ENCODE peak calls at places on chromosomes 12 and 14, in five cellular contexts. One of them, this sample, is unnamed.
A peak's percentile ranks its signal among the peaks of the same experiment; 100 is the strongest.

GRCh38 chr12:7934560-7935463 is 1.2 kb downstream of the SLC2A3 start:
- DNase-seq in astrocyte of the cerebellum: no peak
- DNase-seq in ovary: no peak
- DNase-seq in choroid plexus epithelial cell: peak; percentile 26
- DNase-seq in progenitor cell of endocrine pancreas: no peak
- DNase-seq in this sample: peak; percentile 27

GRCh38 chr14:93110856-93111419 is 4.8 kb downstream of the ITPK1 start:
- DNase-seq in astrocyte of the cerebellum: no peak
- DNase-seq in ovary: no peak
- DNase-seq in choroid plexus epithelial cell: no peak
- DNase-seq in progenitor cell of endocrine pancreas: no peak
- DNase-seq in this sample: no peak

GRCh38 chr12:75642226-75642625 is 130.8 kb upstream of the KRR1 start:
- DNase-seq in astrocyte of the cerebellum: no peak
- DNase-seq in ovary: no peak
- DNase-seq in choroid plexus epithelial cell: no peak
- DNase-seq in progenitor cell of endocrine pancreas: no peak
- DNase-seq in this sample: no peak

GRCh38 chr12:101666017-101666728 is 31.3 kb upstream of the CHPT1 start:
- DNase-seq in astrocyte of the cerebellum: no peak
- DNase-seq in ovary: no peak
- DNase-seq in choroid plexus epithelial cell: no peak
- DNase-seq in progenitor cell of endocrine pancreas: no peak
- DNase-seq in this sample: no peak

GRCh38 chr12:46661161-46661845 is 164.5 kb downstream of the SLC38A4 start:
- DNase-seq in astrocyte of the cerebellum: peak; percentile 83
- DNase-seq in ovary: no peak
- DNase-seq in choroid plexus epithelial cell: peak; percentile 97
- DNase-seq in progenitor cell of endocrine pancreas: no peak
- DNase-seq in this sample: no peak

GRCh38 chr12:69633061-69633460 is 22.4 kb upstream of the LRRC10 start:
- DNase-seq in astrocyte of the cerebellum: no peak
- DNase-seq in ovary: no peak
- DNase-seq in choroid plexus epithelial cell: no peak
- DNase-seq in progenitor cell of endocrine pancreas: no peak
- DNase-seq in this sample: no peak

GRCh38 chr12:69898236-69898635 is 73.2 kb downstream of the MYRFL start:
- DNase-seq in astrocyte of the cerebellum: peak; percentile 53
- DNase-seq in ovary: no peak
- DNase-seq in choroid plexus epithelial cell: peak; percentile 84
- DNase-seq in progenitor cell of endocrine pancreas: no peak
- DNase-seq in this sample: no peak

GRCh38 chr12:42498549-42499247 is 90.8 kb downstream of the PRICKLE1 start:
- DNase-seq in astrocyte of the cerebellum: no peak
- DNase-seq in ovary: no peak
- DNase-seq in choroid plexus epithelial cell: peak; percentile 13
- DNase-seq in progenitor cell of endocrine pancreas: no peak
- DNase-seq in this sample: no peak

GRCh38 chr14:50859296-50859624 is 12.6 kb upstream of the ABHD12B start:
- DNase-seq in astrocyte of the cerebellum: no peak
- DNase-seq in ovary: no peak
- DNase-seq in choroid plexus epithelial cell: no peak
- DNase-seq in progenitor cell of endocrine pancreas: no peak
- DNase-seq in this sample: no peak

GRCh38 chr14:68762944-68763831 is 29.7 kb downstream of the ZFP36L1 start:
- DNase-seq in astrocyte of the cerebellum: no peak
- DNase-seq in ovary: peak; percentile 95
- DNase-seq in choroid plexus epithelial cell: peak; percentile 35
- DNase-seq in progenitor cell of endocrine pancreas: peak; percentile 30
- DNase-seq in this sample: peak; percentile 60

GRCh38 chr12:125015680-125016310 is 22.4 kb downstream of the BRI3BP start:
- DNase-seq in astrocyte of the cerebellum: no peak
- DNase-seq in ovary: no peak
- DNase-seq in choroid plexus epithelial cell: no peak
- DNase-seq in progenitor cell of endocrine pancreas: no peak
- DNase-seq in this sample: no peak

GRCh38 chr14:52844262-52845060 is 53.1 kb upstream of the GNPNAT1 start:
- DNase-seq in astrocyte of the cerebellum: no peak
- DNase-seq in ovary: peak; percentile 45
- DNase-seq in choroid plexus epithelial cell: peak; percentile 40
- DNase-seq in progenitor cell of endocrine pancreas: no peak
- DNase-seq in this sample: no peak

GRCh38 chr12:59486827-59487226 is 109.0 kb upstream of the SLC16A7 start:
- DNase-seq in astrocyte of the cerebellum: no peak
- DNase-seq in ovary: no peak
- DNase-seq in choroid plexus epithelial cell: no peak
- DNase-seq in progenitor cell of endocrine pancreas: no peak
- DNase-seq in this sample: no peak

GRCh38 chr14:86311151-86311550 is 781.2 kb downstream of the FLRT2 start:
- DNase-seq in astrocyte of the cerebellum: no peak
- DNase-seq in ovary: no peak
- DNase-seq in choroid plexus epithelial cell: no peak
- DNase-seq in progenitor cell of endocrine pancreas: no peak
- DNase-seq in this sample: no peak

GRCh38 chr12:3085341-3086125 is 8.4 kb downstream of the TSPAN9 start:
- DNase-seq in astrocyte of the cerebellum: no peak
- DNase-seq in ovary: no peak
- DNase-seq in choroid plexus epithelial cell: no peak
- DNase-seq in progenitor cell of endocrine pancreas: no peak
- DNase-seq in this sample: no peak

GRCh38 chr12:88805286-88805685 is 225.0 kb upstream of the KITLG start:
- DNase-seq in astrocyte of the cerebellum: no peak
- DNase-seq in ovary: no peak
- DNase-seq in choroid plexus epithelial cell: no peak
- DNase-seq in progenitor cell of endocrine pancreas: no peak
- DNase-seq in this sample: no peak

GRCh38 chr14:43503508-43503907 is 1003.6 kb downstream of the FSCB start:
- DNase-seq in astrocyte of the cerebellum: no peak
- DNase-seq in ovary: no peak
- DNase-seq in choroid plexus epithelial cell: no peak
- DNase-seq in progenitor cell of endocrine pancreas: no peak
- DNase-seq in this sample: no peak

GRCh38 chr14:38042356-38042755 is 165.3 kb upstream of the SSTR1 start:
- DNase-seq in astrocyte of the cerebellum: peak; percentile 51
- DNase-seq in ovary: no peak
- DNase-seq in choroid plexus epithelial cell: peak; percentile 57
- DNase-seq in progenitor cell of endocrine pancreas: no peak
- DNase-seq in this sample: no peak

GRCh38 chr12:124763594-124763979 is 100.1 kb downstream of the SCARB1 start:
- DNase-seq in astrocyte of the cerebellum: no peak
- DNase-seq in ovary: no peak
- DNase-seq in choroid plexus epithelial cell: no peak
- DNase-seq in progenitor cell of endocrine pancreas: no peak
- DNase-seq in this sample: no peak

GRCh38 chr14:46580941-46581671 is 70.5 kb downstream of the RPL10L start:
- DNase-seq in astrocyte of the cerebellum: peak; percentile 31
- DNase-seq in ovary: no peak
- DNase-seq in choroid plexus epithelial cell: peak; percentile 73
- DNase-seq in progenitor cell of endocrine pancreas: no peak
- DNase-seq in this sample: peak; percentile 33

GRCh38 chr12:53159195-53159834 is 21.2 kb upstream of the ZNF740 start:
- DNase-seq in astrocyte of the cerebellum: peak; percentile 53
- DNase-seq in ovary: peak; percentile 88
- DNase-seq in choroid plexus epithelial cell: peak; percentile 88
- DNase-seq in progenitor cell of endocrine pancreas: peak; percentile 73
- DNase-seq in this sample: peak; percentile 91

GRCh38 chr12:75674393-75674792 is 163.0 kb upstream of the KRR1 start:
- DNase-seq in astrocyte of the cerebellum: no peak
- DNase-seq in ovary: no peak
- DNase-seq in choroid plexus epithelial cell: no peak
- DNase-seq in progenitor cell of endocrine pancreas: no peak
- DNase-seq in this sample: no peak

GRCh38 chr12:104747330-104747729 is 210.8 kb downstream of the SLC41A2 start:
- DNase-seq in astrocyte of the cerebellum: no peak
- DNase-seq in ovary: no peak
- DNase-seq in choroid plexus epithelial cell: no peak
- DNase-seq in progenitor cell of endocrine pancreas: no peak
- DNase-seq in this sample: no peak

GRCh38 chr12:112750971-112751370 is 40.6 kb upstream of the RPH3A start:
- DNase-seq in astrocyte of the cerebellum: no peak
- DNase-seq in ovary: no peak
- DNase-seq in choroid plexus epithelial cell: no peak
- DNase-seq in progenitor cell of endocrine pancreas: no peak
- DNase-seq in this sample: no peak

GRCh38 chr12:101612162-101612916 is 17.6 kb downstream of the MYBPC1 start:
- DNase-seq in astrocyte of the cerebellum: no peak
- DNase-seq in ovary: no peak
- DNase-seq in choroid plexus epithelial cell: peak; percentile 31
- DNase-seq in progenitor cell of endocrine pancreas: no peak
- DNase-seq in this sample: no peak

GRCh38 chr12:15996254-15996653 is 85.1 kb downstream of the DERA start:
- DNase-seq in astrocyte of the cerebellum: no peak
- DNase-seq in ovary: no peak
- DNase-seq in choroid plexus epithelial cell: peak; percentile 69
- DNase-seq in progenitor cell of endocrine pancreas: no peak
- DNase-seq in this sample: no peak
- TF ChIP-seq CTCF in astrocyte of the cerebellum: no peak
- TF ChIP-seq CTCF in ovary: no peak
- TF ChIP-seq CTCF in choroid plexus epithelial cell: peak; percentile 27
- TF ChIP-seq CTCF in progenitor cell of endocrine pancreas: no peak
- TF ChIP-seq CTCF in this sample: no peak

GRCh38 chr14:35821546-35822411 is 4.4 kb upstream of the BRMS1L start:
- DNase-seq in astrocyte of the cerebellum: no peak
- DNase-seq in ovary: no peak
- DNase-seq in choroid plexus epithelial cell: peak; percentile 64
- DNase-seq in progenitor cell of endocrine pancreas: no peak
- DNase-seq in this sample: no peak

GRCh38 chr14:35819591-35820540 is 6.3 kb upstream of the BRMS1L start:
- DNase-seq in astrocyte of the cerebellum: no peak
- DNase-seq in ovary: no peak
- DNase-seq in choroid plexus epithelial cell: no peak
- DNase-seq in progenitor cell of endocrine pancreas: no peak
- DNase-seq in this sample: no peak

GRCh38 chr14:35822501-35822900 is 3.6 kb upstream of the BRMS1L start:
- DNase-seq in astrocyte of the cerebellum: no peak
- DNase-seq in ovary: no peak
- DNase-seq in choroid plexus epithelial cell: no peak
- DNase-seq in progenitor cell of endocrine pancreas: no peak
- DNase-seq in this sample: no peak

GRCh38 chr14:35814371-35815005 is 5.4 kb upstream of the RALGAPA1 start:
- DNase-seq in astrocyte of the cerebellum: no peak
- DNase-seq in ovary: no peak
- DNase-seq in choroid plexus epithelial cell: peak; percentile 65
- DNase-seq in progenitor cell of endocrine pancreas: peak; percentile 48
- DNase-seq in this sample: peak; percentile 85

DNA sequence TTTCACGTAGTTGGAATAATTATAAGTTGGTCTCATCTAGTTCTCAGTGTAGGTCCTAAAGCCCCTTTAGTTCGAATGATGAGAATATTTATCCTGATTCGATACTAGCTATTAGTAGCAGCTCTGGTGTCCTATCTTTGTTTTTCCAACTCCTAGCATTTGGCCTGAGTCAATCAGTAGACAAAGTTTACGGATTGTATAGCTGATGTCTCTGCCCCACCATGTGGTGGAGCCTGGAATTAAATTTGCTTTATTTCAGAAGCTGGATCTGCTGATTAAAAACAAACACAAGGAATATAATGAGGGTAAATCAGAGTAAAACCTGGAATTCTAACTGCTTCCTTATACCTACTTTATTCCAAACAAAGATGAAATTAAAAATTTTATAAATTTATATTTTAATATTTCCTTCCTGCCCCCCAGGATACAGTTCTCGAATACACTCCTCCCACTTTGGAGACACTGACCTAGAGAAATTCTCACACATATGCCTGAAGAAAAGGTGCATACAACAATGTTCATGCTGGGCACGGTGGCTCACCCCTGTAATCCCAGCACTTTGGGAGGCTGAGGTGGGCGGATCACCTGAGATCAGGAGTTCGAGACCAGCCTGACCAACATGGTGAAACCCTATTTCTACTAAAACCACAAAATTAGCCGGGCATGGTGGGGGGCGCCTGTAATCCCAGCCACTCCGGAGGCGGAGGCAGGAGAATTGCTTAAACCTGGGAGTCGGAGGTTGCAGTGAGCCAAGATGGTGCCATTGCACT is 7.6 kb upstream of the BRMS1L start:
- DNase-seq in astrocyte of the cerebellum: peak; percentile 36
- DNase-seq in ovary: no peak
- DNase-seq in choroid plexus epithelial cell: peak; percentile 73
- DNase-seq in progenitor cell of endocrine pancreas: no peak
- DNase-seq in this sample: no peak
- TF ChIP-seq CTCF in astrocyte of the cerebellum: peak; percentile 65
- TF ChIP-seq CTCF in ovary: peak; percentile 11
- TF ChIP-seq CTCF in choroid plexus epithelial cell: peak; percentile 72
- TF ChIP-seq CTCF in progenitor cell of endocrine pancreas: peak; percentile 59
- TF ChIP-seq CTCF in this sample: peak; percentile 69

GRCh38 chr14:61927521-61927920 is 165.3 kb downstream of the SNAPC1 start:
- DNase-seq in astrocyte of the cerebellum: peak; percentile 59
- DNase-seq in ovary: no peak
- DNase-seq in choroid plexus epithelial cell: peak; percentile 62
- DNase-seq in progenitor cell of endocrine pancreas: no peak
- DNase-seq in this sample: no peak

GRCh38 chr14:61927015-61927414 is 164.8 kb downstream of the SNAPC1 start:
- DNase-seq in astrocyte of the cerebellum: peak; percentile 29
- DNase-seq in ovary: no peak
- DNase-seq in choroid plexus epithelial cell: peak; percentile 15
- DNase-seq in progenitor cell of endocrine pancreas: no peak
- DNase-seq in this sample: no peak

GRCh38 chr14:61925043-61925442 is 162.8 kb downstream of the SNAPC1 start:
- DNase-seq in astrocyte of the cerebellum: peak; percentile 19
- DNase-seq in ovary: no peak
- DNase-seq in choroid plexus epithelial cell: peak; percentile 46
- DNase-seq in progenitor cell of endocrine pancreas: no peak
- DNase-seq in this sample: no peak

GRCh38 chr14:61925732-61926445 is 163.7 kb downstream of the SNAPC1 start:
- DNase-seq in astrocyte of the cerebellum: no peak
- DNase-seq in ovary: no peak
- DNase-seq in choroid plexus epithelial cell: no peak
- DNase-seq in progenitor cell of endocrine pancreas: no peak
- DNase-seq in this sample: no peak

GRCh38 chr14:61923348-61923747 is 161.1 kb downstream of the SNAPC1 start:
- DNase-seq in astrocyte of the cerebellum: no peak
- DNase-seq in ovary: no peak
- DNase-seq in choroid plexus epithelial cell: peak; percentile 36
- DNase-seq in progenitor cell of endocrine pancreas: no peak
- DNase-seq in this sample: no peak
- TF ChIP-seq CTCF in astrocyte of the cerebellum: peak; percentile 21
- TF ChIP-seq CTCF in ovary: no peak
- TF ChIP-seq CTCF in choroid plexus epithelial cell: peak; percentile 51
- TF ChIP-seq CTCF in progenitor cell of endocrine pancreas: peak; percentile 11
- TF ChIP-seq CTCF in this sample: no peak

DNA sequence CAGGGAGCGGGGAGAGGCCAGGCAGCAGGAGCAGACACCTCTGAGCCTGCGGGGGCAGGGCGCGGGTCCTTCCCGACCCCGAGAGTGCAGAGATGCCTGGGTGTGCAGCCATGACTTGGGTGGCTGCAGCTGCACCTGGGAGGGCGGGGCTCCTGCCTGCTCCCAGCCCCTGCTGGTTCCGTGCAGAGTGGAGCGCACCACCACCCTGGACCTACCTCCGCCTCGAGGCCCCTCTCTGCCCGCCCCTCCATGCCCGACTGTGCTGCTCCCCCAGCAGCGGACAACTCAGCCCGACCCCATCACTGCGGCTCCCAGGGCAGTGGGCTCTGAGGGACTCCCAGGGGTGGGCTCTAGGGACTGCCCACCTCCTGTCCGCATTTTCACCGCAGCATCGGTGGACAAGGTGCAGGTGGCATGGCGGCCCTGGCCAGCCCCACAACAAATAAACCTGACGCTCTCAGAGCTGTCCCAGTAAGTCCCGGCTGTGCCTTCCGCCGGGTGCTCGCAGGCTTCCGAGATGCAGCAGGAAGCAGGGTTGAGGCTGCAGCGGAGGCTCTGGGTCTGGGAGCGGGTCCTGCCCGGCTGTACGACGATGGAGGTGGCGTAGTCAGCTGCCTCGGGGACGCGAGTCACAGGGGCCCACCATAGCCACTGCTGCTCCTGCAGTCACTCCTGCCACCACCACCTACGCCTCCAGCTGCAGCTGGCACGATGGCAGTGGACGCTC is 392.0 kb upstream of the CCDC196 start:
- DNase-seq in astrocyte of the cerebellum: no peak
- DNase-seq in ovary: no peak
- DNase-seq in choroid plexus epithelial cell: no peak
- DNase-seq in progenitor cell of endocrine pancreas: no peak
- DNase-seq in this sample: no peak
- TF ChIP-seq CTCF in astrocyte of the cerebellum: no peak
- TF ChIP-seq CTCF in ovary: no peak
- TF ChIP-seq CTCF in choroid plexus epithelial cell: no peak
- TF ChIP-seq CTCF in progenitor cell of endocrine pancreas: no peak
- TF ChIP-seq CTCF in this sample: no peak

This sample was measured in glutamatergic neuron.